ENCODE peak calls at places on chromosomes 1 and 21, in seven cellular contexts. L, C, X, F, V, D and G are unnamed samples.
A peak's percentile ranks its signal among the peaks of the same experiment; 100 is the strongest.

GRCh38 chr1:246733706-246734105 is 9.5 kb downstream of the SCCPDH start:
- DNase-seq in X (no peak), L (no peak), V (no peak), F (no peak), D (no peak), C (no peak), G (no peak)

GRCh38 chr1:89822999-89823628 is 2.3 kb downstream of the LRRC8D start:
- DNase-seq in D (peak; percentile 22), L (no peak), V (no peak), C (no peak), F (no peak), X (peak; percentile 44), G (peak; percentile 13)

GRCh38 chr1:67650061-67650460 is 34.9 kb upstream of the GADD45A start:
- DNase-seq in V (no peak), F (no peak), L (peak; percentile 50), C (no peak), D (no peak), X (peak; percentile 5), G (no peak)

GRCh38 chr1:246709196-246709595 is 15.0 kb upstream of the SCCPDH start:
- DNase-seq in D (no peak), L (no peak), X (no peak), V (no peak), C (no peak), F (no peak), G (no peak)

GRCh38 chr21:15015622-15016471 is 49.0 kb downstream of the NRIP1 start:
- DNase-seq in X (peak; percentile 84), F (no peak), C (no peak), L (no peak), D (no peak), V (no peak), G (peak; percentile 94)

GRCh38 chr1:2381741-2382620 is 9.4 kb downstream of the MORN1 start:
- DNase-seq in F (peak; percentile 82), C (no peak), V (peak; percentile 71), L (peak; percentile 89), D (peak; percentile 90), X (peak; percentile 97), G (peak; percentile 59)

GRCh38 chr1:8544644-8545043 is 226.7 kb downstream of the SLC45A1 start:
- DNase-seq in F (no peak), D (no peak), V (no peak), L (no peak), C (no peak), X (no peak), G (no peak)

GRCh38 chr1:153849487-153850185 is 73.1 kb downstream of the GATAD2B start:
- DNase-seq in C (no peak), X (no peak), D (no peak), F (no peak), V (no peak), L (no peak), G (no peak)

GRCh38 chr1:215114154-215114933 is 31.8 kb downstream of the KCNK2 start:
- DNase-seq in C (no peak), D (no peak), X (peak; percentile 62), V (no peak), L (no peak), F (no peak), G (peak; percentile 70)

GRCh38 chr21:35565204-35565611 is 495.1 kb downstream of the SETD4 start:
- DNase-seq in D (peak; percentile 72), F (peak; percentile 52), C (no peak), V (no peak), L (peak; percentile 70), X (peak; percentile 88), G (peak; percentile 89)

GRCh38 chr1:107750364-107750959 is 214.5 kb downstream of the VAV3 start:
- DNase-seq in C (peak; percentile 21), X (peak; percentile 63), V (peak; percentile 46), L (peak; percentile 57), D (peak; percentile 87), F (no peak), G (peak; percentile 39)

GRCh38 chr1:230300322-230301301 is 125.5 kb downstream of the PGBD5 start:
- DNase-seq in F (no peak), L (no peak), C (no peak), X (no peak), D (no peak), V (no peak), G (no peak)

GRCh38 chr1:43930168-43930948 is 3.2 kb upstream of the ARTN start:
- DNase-seq in L (peak; percentile 75), X (no peak), C (no peak), F (no peak), D (no peak), V (no peak), G (no peak)